ENCODE peak calls at places on chromosome 5, in four cellular contexts. F is GM10248; Z is NCI-H345; T is activated CD8-positive, alpha-beta T cell treated with anti-CD3 and anti-CD28 coated beads, Interleukin-2, amount 10 ng/mL, durations not matched to agents 7 days and 5 days. D is an unnamed sample.
A peak's percentile ranks its signal among the peaks of the same experiment; 100 is the strongest.

GRCh38 chr5:59007460-59008063 is 424.7 kb downstream of the RAB3C start:
- DNase-seq in F (peak; percentile 15), Z (peak; percentile 42), T (no peak), D (no peak)

GRCh38 chr5:86500947-86501346 is 116.8 kb upstream of the COX7C start:
- DNase-seq in F (no peak), Z (no peak), T (no peak), D (no peak)

GRCh38 chr5:56200856-56201638 is 32.1 kb downstream of the ANKRD55 start:
- DNase-seq in F (peak; percentile 73), Z (peak; percentile 32), T (peak; percentile 72), D (no peak)

GRCh38 chr5:150516011-150516410 is 8.1 kb downstream of the NDST1 start:
- DNase-seq in F (no peak), Z (no peak), T (no peak), D (no peak)

GRCh38 chr5:53482717-53483638 is 2.5 kb downstream of the FST start:
- DNase-seq in F (peak; percentile 41), Z (no peak), T (peak; percentile 33), D (peak; percentile 74)

GRCh38 chr5:42059291-42059690 is 134.2 kb downstream of the FBXO4 start:
- DNase-seq in F (no peak), Z (no peak), T (no peak), D (no peak)

GRCh38 chr5:93677344-93678021 is 63.9 kb downstream of the POU5F2 start:
- DNase-seq in F (no peak), Z (peak; percentile 67), T (no peak), D (no peak)

GRCh38 chr5:102799017-102799416 is 43.9 kb downstream of the PAM start:
- DNase-seq in F (no peak), Z (no peak), T (no peak), D (no peak)

GRCh38 chr5:43649256-43649655 is 46.3 kb downstream of the NNT start:
- DNase-seq in F (no peak), Z (no peak), T (no peak), D (no peak)

GRCh38 chr5:91221917-91222316 is 161.2 kb downstream of the ARRDC3 start:
- DNase-seq in F (no peak), Z (no peak), T (no peak), D (no peak)

D was measured in coronary artery.